ENCODE peak calls at places on chromosome 6, in five cellular contexts. S is brain microvascular endothelial cell, F is uterus, C is BE2C, B is upper lobe of left lung. D is an unnamed sample.

GRCh38 chr6:56346958-56347357 is 99.6 kb upstream of the COL21A1 start:
- DNase-seq in S (peak), F (no peak), C (no peak), B (no peak), D (no peak)

GRCh38 chr6:24859608-24860007 is 60.9 kb upstream of the ARMH2 start:
- DNase-seq in S (no peak), F (no peak), C (no peak), B (no peak), D (no peak)

GRCh38 chr6:14791525-14791924 is 454.3 kb upstream of the JARID2 start:
- DNase-seq in S (no peak), F (no peak), C (no peak), B (no peak), D (no peak)

GRCh38 chr6:33717857-33718552 is 6.5 kb upstream of the UQCC2 start:
- DNase-seq in S (no peak), F (peak), C (no peak), B (no peak), D (no peak)

GRCh38 chr6:67331304-67331703 is 1303.8 kb upstream of the ADGRB3 start:
- DNase-seq in S (no peak), F (no peak), C (no peak), B (no peak), D (no peak)

GRCh38 chr6:11296449-11297375 is 64.2 kb upstream of the NEDD9 start:
- DNase-seq in S (no peak), F (no peak), C (no peak), B (no peak), D (no peak)

GRCh38 chr6:158377866-158378265 is 65.6 kb downstream of the TULP4 start:
- DNase-seq in S (peak), F (no peak), C (no peak), B (no peak), D (no peak)

GRCh38 chr6:42104095-42104806 is 38.2 kb downstream of the C6orf132 start:
- DNase-seq in S (peak), F (peak), C (no peak), B (peak), D (peak)

GRCh38 chr6:69729870-69730449 is 66.8 kb downstream of the LMBRD1 start:
- DNase-seq in S (no peak), F (no peak), C (no peak), B (no peak), D (no peak)

GRCh38 chr6:14149053-14149746 is 31.6 kb downstream of the CD83 start:
- DNase-seq in S (no peak), F (no peak), C (no peak), B (no peak), D (peak)

GRCh38 chr6:70474751-70475150 is 61.4 kb downstream of the FAM135A start:
- DNase-seq in S (peak), F (no peak), C (no peak), B (no peak), D (no peak)

GRCh38 chr6:31660224-31660997 is at the start of gene C6orf47:
- DNase-seq in S (peak), F (peak), C (peak), B (peak), D (peak)

GRCh38 chr6:14464049-14464448 is 346.5 kb downstream of the CD83 start:
- DNase-seq in S (no peak), F (no peak), C (no peak), B (no peak), D (no peak)

GRCh38 chr6:64505312-64505711 is 869.7 kb downstream of the PHF3 start:
- DNase-seq in S (no peak), F (no peak), C (peak), B (no peak), D (peak)

GRCh38 chr6:33705268-33705885 is 6.1 kb downstream of the UQCC2 start:
- DNase-seq in S (no peak), F (no peak), C (no peak), B (no peak), D (no peak)

GRCh38 chr6:111838749-111839484 is 34.3 kb downstream of the FYN start:
- DNase-seq in S (no peak), F (no peak), C (peak), B (no peak), D (no peak)

GRCh38 chr6:33934726-33935270 is 131.0 kb upstream of the MLN start:
- DNase-seq in S (no peak), F (no peak), C (no peak), B (no peak), D (no peak)

GRCh38 chr6:106628658-106629102 is 618 bp downstream of the RTN4IP1 start:
- DNase-seq in S (no peak), F (no peak), C (no peak), B (no peak), D (no peak)

GRCh38 chr6:43702522-43703440 is 15.2 kb upstream of the MRPS18A start:
- DNase-seq in S (peak), F (peak), C (peak), B (peak), D (peak)

GRCh38 chr6:56804996-56805395 is 149.9 kb upstream of the BEND6 start:
- DNase-seq in S (peak), F (no peak), C (no peak), B (no peak), D (no peak)

GRCh38 chr6:156807028-156807427 is 29.9 kb downstream of the ARID1B start:
- DNase-seq in S (no peak), F (no peak), C (peak), B (peak), D (no peak)

GRCh38 chr6:124487778-124488431 is 474.3 kb upstream of the RNF217 start:
- DNase-seq in S (peak), F (no peak), C (no peak), B (no peak), D (no peak)

GRCh38 chr6:144066745-144067484 is 28.5 kb downstream of the SF3B5 start:
- DNase-seq in S (no peak), F (no peak), C (no peak), B (no peak), D (peak)

GRCh38 chr6:31386977-31387376 is 16.4 kb upstream of the MICA start:
- DNase-seq in S (no peak), F (no peak), C (no peak), B (no peak), D (no peak)

GRCh38 chr6:3752538-3753227 is 1.2 kb upstream of the PXDC1 start:
- DNase-seq in S (no peak), F (no peak), C (no peak), B (no peak), D (no peak)

GRCh38 chr6:6942826-6943225 is 164.9 kb upstream of the RREB1 start:
- DNase-seq in S (no peak), F (no peak), C (no peak), B (peak), D (peak)

GRCh38 chr6:46113370-46113769 is 16.4 kb upstream of the ENPP4 start:
- DNase-seq in S (no peak), F (no peak), C (no peak), B (peak), D (no peak)

GRCh38 chr6:27130668-27131428 is 116.7 kb upstream of the PRSS16 start:
- DNase-seq in S (no peak), F (no peak), C (no peak), B (no peak), D (no peak)

GRCh38 chr6:158707120-158707519 is 57.3 kb downstream of the SYTL3 start:
- DNase-seq in S (peak), F (no peak), C (peak), B (peak), D (no peak)

GRCh38 chr6:43724354-43724753 is 36.8 kb upstream of the MRPS18A start:
- DNase-seq in S (no peak), F (no peak), C (no peak), B (no peak), D (no peak)

GRCh38 chr6:17492350-17492749 is 99.0 kb downstream of the CAP2 start:
- DNase-seq in S (no peak), F (no peak), C (no peak), B (no peak), D (no peak)

GRCh38 chr6:83824388-83824801 is 28.8 kb upstream of the RIPPLY2 start:
- DNase-seq in S (peak), F (no peak), C (no peak), B (no peak), D (no peak)

GRCh38 chr6:104908431-104909139 is 48.3 kb upstream of the LIN28B start:
- DNase-seq in S (no peak), F (no peak), C (no peak), B (no peak), D (no peak)

GRCh38 chr6:1624071-1624847 is 14.5 kb downstream of the FOXC1 start:
- DNase-seq in S (no peak), F (no peak), C (no peak), B (no peak), D (peak)

GRCh38 chr6:125095501-125096301 is 57.9 kb upstream of the TPD52L1 start:
- DNase-seq in S (peak), F (no peak), C (no peak), B (no peak), D (no peak)

GRCh38 chr6:151553416-151554158 is 59.8 kb downstream of the CCDC170 start:
- DNase-seq in S (no peak), F (no peak), C (no peak), B (no peak), D (no peak)

GRCh38 chr6:144617231-144618199 is 332.4 kb downstream of the UTRN start:
- DNase-seq in S (no peak), F (no peak), C (no peak), B (no peak), D (no peak)

GRCh38 chr6:148776321-148776966 is 29.6 kb downstream of the UST start:
- DNase-seq in S (peak), F (peak), C (no peak), B (no peak), D (no peak)

GRCh38 chr6:132937466-132937906 is 123.1 kb downstream of the RPS12 start:
- DNase-seq in S (peak), F (no peak), C (peak), B (peak), D (peak)

GRCh38 chr6:79913369-79913768 is 34.0 kb downstream of the ELOVL4 start:
- DNase-seq in S (no peak), F (no peak), C (no peak), B (no peak), D (no peak)

GRCh38 chr6:161236091-161236633 is 37.7 kb downstream of the AGPAT4 start:
- DNase-seq in S (no peak), F (no peak), C (no peak), B (no peak), D (peak)

GRCh38 chr6:161237176-161237575 is 36.7 kb downstream of the AGPAT4 start:
- DNase-seq in S (no peak), F (no peak), C (no peak), B (no peak), D (no peak)

GRCh38 chr6:161232001-161232400 is 41.9 kb downstream of the AGPAT4 start:
- DNase-seq in S (no peak), F (no peak), C (no peak), B (no peak), D (no peak)

GRCh38 chr6:161232467-161232866 is 41.4 kb downstream of the AGPAT4 start:
- DNase-seq in S (no peak), F (no peak), C (no peak), B (no peak), D (no peak)

GRCh38 chr6:161233986-161234620 is 39.8 kb downstream of the AGPAT4 start:
- DNase-seq in S (peak), F (peak), C (peak), B (no peak), D (no peak)
- TF ChIP-seq CTCF in S (no peak), F (no peak), C (no peak), B (no peak), D (no peak)

GRCh38 chr6:113458368-113459010 is 398.7 kb upstream of the MARCKS start:
- DNase-seq in S (peak), F (no peak), C (no peak), B (no peak), D (no peak)

GRCh38 chr6:113457751-113458150 is 399.4 kb upstream of the MARCKS start:
- DNase-seq in S (no peak), F (no peak), C (no peak), B (no peak), D (no peak)

GRCh38 chr6:113464959-113465358 is 392.2 kb upstream of the MARCKS start:
- DNase-seq in S (peak), F (no peak), C (no peak), B (no peak), D (no peak)

GRCh38 chr6:113464536-113464935 is 392.6 kb upstream of the MARCKS start:
- DNase-seq in S (no peak), F (no peak), C (no peak), B (no peak), D (no peak)

DNA sequence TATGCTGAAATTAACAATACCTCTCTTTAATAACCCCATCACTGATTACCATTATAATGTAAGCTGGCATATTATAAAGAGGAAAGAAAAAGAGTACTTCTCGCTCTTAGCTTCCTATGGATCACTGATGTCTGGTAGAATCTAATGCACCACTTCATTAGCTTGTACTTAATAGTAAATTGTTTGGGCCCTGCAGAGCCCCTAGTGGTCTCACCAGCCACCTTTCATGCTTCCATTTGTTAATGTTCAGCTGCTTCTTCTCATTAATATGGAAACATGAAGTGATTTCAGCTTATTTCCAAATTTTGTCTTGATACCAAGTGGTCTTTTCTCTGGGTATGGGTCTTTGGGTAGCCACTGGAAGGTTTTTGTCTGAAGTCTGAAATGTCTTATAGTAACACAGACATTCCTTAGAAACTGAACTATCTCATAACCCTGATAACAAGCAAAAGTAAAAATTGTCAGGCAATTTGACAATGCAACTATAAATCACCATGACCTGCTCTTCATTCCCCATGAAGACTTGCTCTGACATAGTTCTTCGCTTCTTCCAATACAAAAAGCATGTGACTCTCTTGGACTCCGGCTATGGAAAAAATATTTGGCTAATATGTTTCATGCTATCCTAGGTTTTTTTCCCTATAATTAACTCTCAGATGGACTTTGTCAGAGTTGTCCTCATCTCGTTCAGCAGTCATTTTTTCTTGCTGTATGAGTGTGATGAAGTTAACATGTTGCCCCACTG is 395.8 kb upstream of the MARCKS start:
- DNase-seq in S (peak), F (no peak), C (peak), B (no peak), D (no peak)
- TF ChIP-seq CTCF in S (peak), F (no peak), C (peak), B (no peak), D (no peak)

GRCh38 chr6:82251942-82252341 is 4.4 kb upstream of the IBTK start:
- DNase-seq in S (peak), F (no peak), C (no peak), B (no peak), D (peak)

GRCh38 chr6:82259389-82259788 is 11.8 kb upstream of the IBTK start:
- DNase-seq in S (no peak), F (no peak), C (no peak), B (no peak), D (no peak)

GRCh38 chr6:82260890-82261732 is 13.6 kb upstream of the IBTK start:
- DNase-seq in S (no peak), F (no peak), C (peak), B (no peak), D (no peak)

GRCh38 chr6:82257088-82257774 is 9.7 kb upstream of the IBTK start:
- DNase-seq in S (no peak), F (no peak), C (no peak), B (no peak), D (no peak)
- TF ChIP-seq CTCF in S (no peak), F (no peak), C (peak), B (no peak), D (no peak)

GRCh38 chr6:117909638-117910037 is 2.6 kb downstream of the SLC35F1 start:
- DNase-seq in S (no peak), F (no peak), C (no peak), B (no peak), D (no peak)

GRCh38 chr6:117906905-117907599 is at the start of gene SLC35F1:
- DNase-seq in S (peak), F (peak), C (peak), B (peak), D (peak)

GRCh38 chr6:117908246-117909107 is 1.4 kb downstream of the SLC35F1 start:
- DNase-seq in S (no peak), F (peak), C (peak), B (no peak), D (no peak)

GRCh38 chr6:117906454-117906904 is 585 bp upstream of the SLC35F1 start:
- DNase-seq in S (no peak), F (no peak), C (no peak), B (no peak), D (peak)

DNA sequence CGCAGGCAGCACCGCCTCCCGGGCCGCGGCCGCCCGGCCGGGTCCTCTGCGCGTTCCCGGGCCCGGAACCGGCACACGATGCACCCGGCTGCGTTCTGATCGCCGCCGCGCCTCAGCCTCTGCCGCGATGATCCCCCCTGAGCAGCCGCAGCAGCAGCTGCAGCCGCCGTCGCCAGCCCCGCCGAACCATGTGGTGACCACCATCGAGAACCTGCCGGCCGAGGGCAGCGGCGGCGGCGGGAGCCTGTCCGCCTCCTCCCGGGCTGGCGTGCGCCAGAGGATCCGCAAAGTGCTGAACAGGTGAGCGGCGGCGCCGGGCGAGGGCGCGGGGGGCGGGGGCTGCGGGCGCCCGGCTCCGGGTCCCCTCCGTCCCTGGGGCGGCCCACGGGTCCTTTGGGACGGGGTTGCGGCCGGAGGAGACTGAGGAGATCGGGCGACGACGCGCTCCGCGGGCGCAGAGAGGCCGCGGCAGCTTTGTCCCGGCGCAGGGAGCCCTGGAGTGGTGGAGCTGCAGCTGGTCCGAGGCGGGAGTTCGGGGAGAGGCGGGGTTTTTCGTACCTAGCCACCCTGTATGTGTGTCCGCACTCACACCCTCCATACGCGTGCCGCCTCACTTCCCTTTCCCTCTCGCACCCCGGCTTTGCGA is 659 bp downstream of the SLC35F1 start:
- DNase-seq in S (no peak), F (no peak), C (peak), B (no peak), D (peak)
- TF ChIP-seq CTCF in S (no peak), F (no peak), C (no peak), B (no peak), D (no peak)

DNA sequence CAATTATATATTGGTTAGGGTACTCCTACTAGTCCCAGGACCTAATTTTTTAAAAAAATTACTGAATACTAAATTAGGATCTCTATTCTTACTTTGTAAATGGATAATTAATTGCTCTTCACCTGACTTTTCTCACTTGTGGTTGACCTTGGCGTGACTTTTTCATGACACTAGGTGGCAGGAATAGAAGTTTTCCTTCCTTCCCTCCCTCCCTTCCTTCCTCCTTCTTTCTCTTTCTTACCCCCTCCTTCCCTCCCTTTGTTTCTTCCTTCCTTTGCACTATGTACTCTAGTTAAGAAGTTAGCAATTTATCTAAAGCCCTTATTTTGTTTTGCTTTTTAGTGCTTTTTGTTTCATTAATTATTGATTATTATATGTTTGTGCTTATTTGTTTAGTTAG is 20.4 kb upstream of the HBS1L start:
- DNase-seq in S (no peak), F (no peak), C (no peak), B (no peak), D (no peak)
- TF ChIP-seq CTCF in S (no peak), F (no peak), C (no peak), B (no peak), D (peak)

DNA sequence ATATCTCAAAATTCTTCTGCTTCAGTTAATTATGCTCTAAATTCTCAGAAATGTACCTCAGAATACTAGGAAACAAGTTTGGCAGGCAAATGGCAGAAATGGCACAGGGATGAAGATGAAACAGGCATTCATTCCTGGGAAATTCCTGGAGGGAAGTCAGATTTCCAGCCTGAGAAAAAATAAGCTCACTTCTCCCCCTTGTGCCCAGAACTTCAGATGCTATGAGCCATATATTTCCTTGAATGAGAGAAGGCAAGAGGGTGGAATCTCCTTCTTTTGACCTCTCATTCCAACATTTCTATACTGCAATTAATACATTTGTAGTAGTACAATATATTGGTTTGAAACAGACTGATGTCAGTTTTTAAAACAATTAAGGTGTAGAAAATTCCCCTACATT is 22.8 kb downstream of the RGS17 start:
- DNase-seq in S (no peak), F (no peak), C (no peak), B (no peak), D (no peak)
- TF ChIP-seq CTCF in S (peak), F (no peak), C (peak), B (no peak), D (no peak)

GRCh38 chr6:166996406-166996805 is 2.8 kb upstream of the CEP43 start:
- DNase-seq in S (peak), F (no peak), C (no peak), B (peak), D (no peak)

GRCh38 chr6:166997348-166997747 is 1.8 kb upstream of the CEP43 start:
- DNase-seq in S (no peak), F (no peak), C (no peak), B (no peak), D (no peak)

GRCh38 chr6:166998256-166999144 is 697 bp upstream of the CEP43 start:
- DNase-seq in S (peak), F (peak), C (peak), B (peak), D (peak)

GRCh38 chr6:166999145-166999844 is at the start of gene CEP43:
- DNase-seq in S (peak), F (peak), C (peak), B (peak), D (peak)

GRCh38 chr6:166997768-166998255 is 1.4 kb upstream of the CEP43 start:
- DNase-seq in S (peak), F (peak), C (peak), B (peak), D (peak)
- TF ChIP-seq CTCF in S (peak), F (peak), C (peak), B (peak), D (peak)